ENCODE peak calls at places on chromosomes 12 and 14, in four cellular contexts. R, G, B and X are unnamed samples.
A peak's percentile ranks its signal among the peaks of the same experiment; 100 is the strongest.

GRCh38 chr14:54935958-54936357 is 33.3 kb upstream of the GCH1 start:
- DNase-seq in R (no peak), G (no peak), B (no peak), X (no peak)

GRCh38 chr12:8553088-8553627 is 12.5 kb upstream of the CLEC4E start:
- DNase-seq in R (no peak), G (no peak), B (no peak), X (no peak)

GRCh38 chr14:88248606-88249005 is 74.5 kb downstream of the KCNK10 start:
- DNase-seq in R (no peak), G (no peak), B (peak; percentile 4), X (no peak)

GRCh38 chr12:103441437-103442186 is 54.2 kb downstream of the C12orf42 start:
- DNase-seq in R (no peak), G (no peak), B (no peak), X (no peak)

GRCh38 chr12:52063081-52063985 is 6.4 kb upstream of the ATG101 start:
- DNase-seq in R (no peak), G (peak; percentile 88), B (no peak), X (no peak)

GRCh38 chr12:123897221-123897620 is 75.4 kb downstream of the CCDC92 start:
- DNase-seq in R (no peak), G (no peak), B (peak; percentile 90), X (no peak)

GRCh38 chr14:51498411-51499227 is 153.1 kb upstream of the FRMD6 start:
- DNase-seq in R (no peak), G (no peak), B (peak; percentile 34), X (no peak)

GRCh38 chr14:104106471-104106991 is 21.0 kb downstream of the ASPG start:
- DNase-seq in R (no peak), G (no peak), B (no peak), X (no peak)

GRCh38 chr12:123024819-123025391 is 44.4 kb downstream of the ARL6IP4 start:
- DNase-seq in R (no peak), G (no peak), B (peak; percentile 45), X (no peak)

GRCh38 chr12:8541591-8541990 is 886 bp upstream of the CLEC4E start:
- DNase-seq in R (no peak), G (no peak), B (no peak), X (no peak)

GRCh38 chr14:103856105-103856504 is 8.7 kb upstream of the PPP1R13B start:
- DNase-seq in R (no peak), G (no peak), B (no peak), X (no peak)

GRCh38 chr12:50612882-50613281 is 108.1 kb downstream of the DIP2B start:
- DNase-seq in R (no peak), G (no peak), B (no peak), X (no peak)

GRCh38 chr14:105026789-105027563 is 6.1 kb upstream of the CDCA4 start:
- DNase-seq in R (no peak), G (no peak), B (no peak), X (no peak)

GRCh38 chr14:38053684-38054083 is 154.0 kb upstream of the SSTR1 start:
- DNase-seq in R (peak; percentile 31), G (no peak), B (peak; percentile 5), X (no peak)

GRCh38 chr12:94207467-94208432 is 59.4 kb downstream of the PLXNC1 start:
- DNase-seq in R (no peak), G (no peak), B (peak; percentile 35), X (no peak)

GRCh38 chr12:583251-583869 is 79.9 kb downstream of the NINJ2 start:
- DNase-seq in R (peak; percentile 55), G (no peak), B (no peak), X (no peak)

GRCh38 chr14:104519721-104520120 is 59.8 kb upstream of the C14orf180 start:
- DNase-seq in R (no peak), G (peak; percentile 20), B (no peak), X (no peak)

GRCh38 chr12:130463818-130464663 is 126.4 kb downstream of the PIWIL1 start:
- DNase-seq in R (no peak), G (no peak), B (no peak), X (no peak)

GRCh38 chr14:67643671-67644070 is 24.0 kb downstream of the ARG2 start:
- DNase-seq in R (no peak), G (no peak), B (no peak), X (no peak)

GRCh38 chr14:22925513-22925912 is 3.7 kb downstream of the PRMT5 start:
- DNase-seq in R (no peak), G (no peak), B (no peak), X (no peak)

GRCh38 chr14:22926316-22926715 is 2.9 kb downstream of the PRMT5 start:
- DNase-seq in R (no peak), G (no peak), B (peak; percentile 23), X (no peak)

GRCh38 chr14:22929104-22929847 is at the start of gene PRMT5:
- DNase-seq in R (peak; percentile 99), G (peak; percentile 100), B (peak; percentile 100), X (peak; percentile 98)

GRCh38 chr14:22928237-22929103 is 706 bp downstream of the PRMT5 start:
- DNase-seq in R (no peak), G (no peak), B (peak; percentile 23), X (no peak)

GRCh38 chr14:22929848-22930364 is 730 bp upstream of the PRMT5 start:
- DNase-seq in R (no peak), G (no peak), B (no peak), X (peak; percentile 43)
- H3K4me3 ChIP-seq in R (peak overlapping the region; percentile 53), G (peak overlapping the region; percentile 54), B (peak overlapping the region; percentile 80), X (peak overlapping the region; percentile 74)

GRCh38 chr14:73753887-73754880 is 40.0 kb upstream of the PNMA1 start:
- DNase-seq in R (peak; percentile 34), G (no peak), B (peak; percentile 58), X (no peak)

GRCh38 chr14:73753043-73753886 is 39.1 kb upstream of the PNMA1 start:
- DNase-seq in R (peak; percentile 31), G (peak; percentile 81), B (no peak), X (no peak)

GRCh38 chr14:73757381-73757780 is 43.2 kb upstream of the PNMA1 start:
- DNase-seq in R (no peak), G (no peak), B (no peak), X (no peak)

GRCh38 chr14:73755434-73756014 is 41.3 kb upstream of the PNMA1 start:
- DNase-seq in R (no peak), G (no peak), B (peak; percentile 29), X (no peak)

GRCh38 chr14:73754911-73755360 is 40.8 kb upstream of the PNMA1 start:
- DNase-seq in R (no peak), G (no peak), B (peak; percentile 66), X (no peak)
- H3K4me3 ChIP-seq in R (no peak overlapping the region), G (no peak overlapping the region), B (peak overlapping the region; percentile 66), X (peak overlapping the region; percentile 26)

GRCh38 chr14:100737526-100737925 is 10.8 kb downstream of the DLK1 start:
- DNase-seq in R (no peak), G (peak; percentile 59), B (no peak), X (no peak)

GRCh38 chr14:100736269-100737180 is 9.8 kb downstream of the DLK1 start:
- DNase-seq in R (no peak), G (peak; percentile 79), B (no peak), X (no peak)

GRCh38 chr14:100738704-100739131 is 12.0 kb downstream of the DLK1 start:
- DNase-seq in R (no peak), G (peak; percentile 52), B (no peak), X (no peak)

GRCh38 chr14:100739306-100739705 is 12.6 kb downstream of the DLK1 start:
- DNase-seq in R (no peak), G (peak; percentile 55), B (no peak), X (no peak)

DNA sequence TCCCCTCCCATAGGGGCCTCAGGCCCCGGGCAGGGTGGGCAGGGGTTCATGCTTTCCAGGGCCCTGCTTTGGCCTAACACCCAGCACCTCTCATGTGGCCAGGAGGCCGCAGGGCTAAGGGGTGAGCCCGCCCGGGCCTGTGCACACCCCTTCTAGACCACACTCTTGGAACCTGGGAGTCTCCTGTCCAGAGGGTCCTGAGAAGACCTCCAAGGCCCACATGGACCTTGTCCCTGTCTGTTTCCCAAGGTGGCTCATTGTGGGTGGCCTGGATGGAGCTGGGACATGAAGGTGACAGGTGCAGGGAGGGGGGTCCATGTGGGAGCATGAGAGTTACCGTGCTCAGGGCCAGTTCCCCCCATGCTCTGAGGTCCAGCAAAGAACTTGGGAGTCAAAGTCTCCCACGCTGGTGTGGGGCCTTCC is 11.6 kb downstream of the DLK1 start:
- DNase-seq in R (no peak), G (peak; percentile 52), B (no peak), X (no peak)
- H3K4me3 ChIP-seq in R (no peak overlapping the region), G (no peak overlapping the region), B (no peak overlapping the region), X (no peak overlapping the region)

GRCh38 chr12:88958961-88959360 is 378.7 kb upstream of the KITLG start:
- DNase-seq in R (no peak), G (no peak), B (no peak), X (no peak)

GRCh38 chr12:88957358-88957757 is 377.1 kb upstream of the KITLG start:
- DNase-seq in R (no peak), G (no peak), B (no peak), X (no peak)

GRCh38 chr12:88955541-88955940 is 375.3 kb upstream of the KITLG start:
- DNase-seq in R (no peak), G (no peak), B (no peak), X (no peak)

GRCh38 chr12:88958153-88958552 is 377.9 kb upstream of the KITLG start:
- DNase-seq in R (no peak), G (no peak), B (no peak), X (no peak)

GRCh38 chr12:88960213-88960878 is 380.1 kb upstream of the KITLG start:
- DNase-seq in R (peak; percentile 25), G (no peak), B (peak; percentile 39), X (no peak)
- H3K4me3 ChIP-seq in R (no peak overlapping the region), G (no peak overlapping the region), B (no peak overlapping the region), X (no peak overlapping the region)

GRCh38 chr12:99281277-99281676 is 366.3 kb upstream of the GARIN6 start:
- DNase-seq in R (no peak), G (no peak), B (peak; percentile 9), X (no peak)

GRCh38 chr12:99284161-99284560 is 363.4 kb upstream of the GARIN6 start:
- DNase-seq in R (no peak), G (no peak), B (no peak), X (no peak)

GRCh38 chr12:99282670-99283069 is 364.9 kb upstream of the GARIN6 start:
- DNase-seq in R (no peak), G (no peak), B (no peak), X (no peak)

GRCh38 chr12:99282086-99282485 is 365.5 kb upstream of the GARIN6 start:
- DNase-seq in R (no peak), G (no peak), B (no peak), X (no peak)

GRCh38 chr12:99287136-99287535 is 360.4 kb upstream of the GARIN6 start:
- DNase-seq in R (no peak), G (no peak), B (no peak), X (no peak)
- H3K4me3 ChIP-seq in R (no peak overlapping the region), G (no peak overlapping the region), B (no peak overlapping the region), X (no peak overlapping the region)

GRCh38 chr12:49260165-49260564 is 4.7 kb upstream of the TUBA1C start:
- DNase-seq in R (no peak), G (no peak), B (peak; percentile 71), X (no peak)
- H3K4me3 ChIP-seq in R (no peak overlapping the region), G (no peak overlapping the region), B (peak overlapping the region; percentile 63), X (no peak overlapping the region)